ENCODE peak calls at places on chromosomes 7 and 10, in five cellular contexts. One of them, this sample, is unnamed.
A peak's percentile ranks its signal among the peaks of the same experiment; 100 is the strongest.

GRCh38 chr7:139396323-139396951 is 36.7 kb downstream of the LUC7L2 start:
- DNase-seq in T follicular helper cell: no peak
- DNase-seq in activated naive CD4-positive, alpha-beta T cell treated with anti-CD3 and anti-CD28 coated beads, Interleukin-2, amount 50 U/mL, for 16 hours: no peak
- DNase-seq in GM04504: no peak
- DNase-seq in heart right ventricle: no peak
- DNase-seq in this sample: no peak

GRCh38 chr7:54960517-54960916 is 58.3 kb upstream of the EGFR start:
- DNase-seq in T follicular helper cell: no peak
- DNase-seq in activated naive CD4-positive, alpha-beta T cell treated with anti-CD3 and anti-CD28 coated beads, Interleukin-2, amount 50 U/mL, for 16 hours: no peak
- DNase-seq in GM04504: no peak
- DNase-seq in heart right ventricle: no peak
- DNase-seq in this sample: no peak

GRCh38 chr7:17660116-17660515 is 280.2 kb downstream of the SNX13 start:
- DNase-seq in T follicular helper cell: no peak
- DNase-seq in activated naive CD4-positive, alpha-beta T cell treated with anti-CD3 and anti-CD28 coated beads, Interleukin-2, amount 50 U/mL, for 16 hours: no peak
- DNase-seq in GM04504: no peak
- DNase-seq in heart right ventricle: no peak
- DNase-seq in this sample: no peak

GRCh38 chr7:707296-708000 is 19.1 kb upstream of the DNAAF5 start:
- DNase-seq in T follicular helper cell: no peak
- DNase-seq in activated naive CD4-positive, alpha-beta T cell treated with anti-CD3 and anti-CD28 coated beads, Interleukin-2, amount 50 U/mL, for 16 hours: no peak
- DNase-seq in GM04504: no peak
- DNase-seq in heart right ventricle: no peak
- DNase-seq in this sample: peak; percentile 27

GRCh38 chr10:61973923-61974322 is 72.4 kb downstream of the ARID5B start:
- DNase-seq in T follicular helper cell: no peak
- DNase-seq in activated naive CD4-positive, alpha-beta T cell treated with anti-CD3 and anti-CD28 coated beads, Interleukin-2, amount 50 U/mL, for 16 hours: no peak
- DNase-seq in GM04504: no peak
- DNase-seq in heart right ventricle: no peak
- DNase-seq in this sample: no peak

GRCh38 chr7:86999737-87000136 is 59.7 kb downstream of the ELAPOR2 start:
- DNase-seq in T follicular helper cell: no peak
- DNase-seq in activated naive CD4-positive, alpha-beta T cell treated with anti-CD3 and anti-CD28 coated beads, Interleukin-2, amount 50 U/mL, for 16 hours: no peak
- DNase-seq in GM04504: no peak
- DNase-seq in heart right ventricle: no peak
- DNase-seq in this sample: no peak

GRCh38 chr7:2260820-2261219 is 18.8 kb downstream of the NUDT1 start:
- DNase-seq in T follicular helper cell: no peak
- DNase-seq in activated naive CD4-positive, alpha-beta T cell treated with anti-CD3 and anti-CD28 coated beads, Interleukin-2, amount 50 U/mL, for 16 hours: no peak
- DNase-seq in GM04504: no peak
- DNase-seq in heart right ventricle: no peak
- DNase-seq in this sample: peak; percentile 29

GRCh38 chr10:13518076-13518692 is 10.6 kb downstream of the BEND7 start:
- DNase-seq in T follicular helper cell: no peak
- DNase-seq in activated naive CD4-positive, alpha-beta T cell treated with anti-CD3 and anti-CD28 coated beads, Interleukin-2, amount 50 U/mL, for 16 hours: no peak
- DNase-seq in GM04504: no peak
- DNase-seq in heart right ventricle: no peak
- DNase-seq in this sample: no peak

GRCh38 chr10:132460071-132460470 is 63.1 kb downstream of the PWWP2B start:
- DNase-seq in T follicular helper cell: no peak
- DNase-seq in activated naive CD4-positive, alpha-beta T cell treated with anti-CD3 and anti-CD28 coated beads, Interleukin-2, amount 50 U/mL, for 16 hours: no peak
- DNase-seq in GM04504: no peak
- DNase-seq in heart right ventricle: no peak
- DNase-seq in this sample: no peak

GRCh38 chr7:65946895-65947294 is 35.1 kb downstream of the GUSB start:
- DNase-seq in T follicular helper cell: no peak
- DNase-seq in activated naive CD4-positive, alpha-beta T cell treated with anti-CD3 and anti-CD28 coated beads, Interleukin-2, amount 50 U/mL, for 16 hours: no peak
- DNase-seq in GM04504: peak; percentile 34
- DNase-seq in heart right ventricle: no peak
- DNase-seq in this sample: no peak

GRCh38 chr10:80662429-80663211 is 124.9 kb downstream of the SH2D4B start:
- DNase-seq in T follicular helper cell: peak; percentile 54
- DNase-seq in activated naive CD4-positive, alpha-beta T cell treated with anti-CD3 and anti-CD28 coated beads, Interleukin-2, amount 50 U/mL, for 16 hours: peak; percentile 67
- DNase-seq in GM04504: peak; percentile 43
- DNase-seq in heart right ventricle: peak; percentile 79
- DNase-seq in this sample: peak; percentile 90

This sample was measured in pancreas.